ENCODE peak calls at places on chromosomes 3 and 15, in six cellular contexts. T is anterior cingulate cortex, Q is dorsolateral prefrontal cortex, A is AG09319, D is psoas muscle, S is RWPE1. L is an unnamed sample.

GRCh38 chr3:74443102-74443501 is 171.4 kb downstream of the CNTN3 start:
- DNase-seq in T (no peak), A (no peak), D (no peak), S (peak; percentile 26), Q (no peak), L (no peak)

GRCh38 chr15:89138999-89139612 is 50.9 kb downstream of the ABHD2 start:
- DNase-seq in A (no peak), Q (no peak), T (no peak), S (no peak), D (no peak), L (no peak)

GRCh38 chr15:83992356-83993031 is 243.1 kb upstream of the GOLGA6L4 start:
- DNase-seq in Q (no peak), D (no peak), S (no peak), A (no peak), T (no peak), L (no peak)

GRCh38 chr3:43958973-43959372 is 268.2 kb downstream of the ABHD5 start:
- DNase-seq in S (no peak), A (no peak), Q (no peak), D (no peak), T (no peak), L (no peak)

GRCh38 chr15:90760661-90761232 is 43.6 kb downstream of the BLM start:
- DNase-seq in T (no peak), S (no peak), D (no peak), A (no peak), Q (no peak), L (no peak)

GRCh38 chr3:52210550-52211046 is 12.6 kb downstream of the ALAS1 start:
- DNase-seq in T (no peak), D (no peak), A (no peak), S (no peak), Q (no peak), L (no peak)

GRCh38 chr3:188077160-188077812 is 76.7 kb upstream of the LPP start:
- DNase-seq in Q (no peak), A (no peak), S (no peak), D (peak; percentile 82), T (no peak), L (no peak)

GRCh38 chr3:111103807-111104206 is 32.2 kb downstream of the NECTIN3 start:
- DNase-seq in T (no peak), Q (no peak), D (no peak), S (no peak), A (no peak), L (no peak)

GRCh38 chr3:135757421-135757820 is 208.1 kb upstream of the PPP2R3A start:
- DNase-seq in Q (no peak), T (no peak), S (no peak), A (no peak), D (no peak), L (no peak)

GRCh38 chr15:79513916-79514315 is 81.8 kb downstream of the MINAR1 start:
- DNase-seq in D (no peak), Q (no peak), T (no peak), S (no peak), A (no peak), L (no peak)

GRCh38 chr15:68888419-68888818 is 41.9 kb upstream of the SPESP1 start:
- DNase-seq in D (no peak), A (no peak), S (no peak), Q (no peak), T (no peak), L (no peak)

GRCh38 chr15:47870956-47871625 is 153.8 kb downstream of the SEMA6D start:
- DNase-seq in A (no peak), Q (no peak), S (peak; percentile 23), D (no peak), T (no peak), L (no peak)

GRCh38 chr3:196320110-196320509 is 2.1 kb upstream of the DYNLT2B start:
- DNase-seq in Q (no peak), T (no peak), D (no peak), A (no peak), S (peak; percentile 82), L (no peak)

GRCh38 chr3:15682766-15683165 is 81.2 kb downstream of the BTD start:
- DNase-seq in S (no peak), T (no peak), Q (no peak), A (peak; percentile 44), D (no peak), L (no peak)

L was measured in posterior cingulate gyrus.